ENCODE peak calls at places on chromosomes 3 and 15, in six cellular contexts. J is mucosa of descending colon; I is endodermal cell; S is stimulated activated CD4-positive, alpha-beta T cell treated with anti-CD3 and anti-CD28 coated beads, Interleukin-4, amount 100 ng/mL, for 48 hours; B is Caki2; Y is effector CD4-positive, alpha-beta T cell. H is an unnamed sample.

GRCh38 chr3:16060358-16060852 is 114.1 kb upstream of the GALNT15 start:
- DNase-seq in J (no peak), I (peak), S (no peak), B (peak), Y (no peak), H (no peak)

GRCh38 chr3:106006001-106006400 is 137.2 kb upstream of the CBLB start:
- DNase-seq in J (no peak), I (no peak), S (no peak), B (no peak), Y (no peak), H (no peak)

GRCh38 chr3:132317229-132317948 is at the start of gene ACP3:
- DNase-seq in J (peak), I (peak), S (no peak), B (no peak), Y (no peak), H (no peak)

GRCh38 chr3:18586076-18586475 is 160.9 kb upstream of the SATB1 start:
- DNase-seq in J (no peak), I (no peak), S (no peak), B (no peak), Y (no peak), H (no peak)

GRCh38 chr3:10292505-10293419 is at the start of gene GHRL:
- DNase-seq in J (no peak), I (no peak), S (no peak), B (no peak), Y (no peak), H (no peak)

GRCh38 chr3:186742618-186743335 is 25.6 kb downstream of the KNG1 start:
- DNase-seq in J (no peak), I (no peak), S (no peak), B (no peak), Y (no peak), H (no peak)

GRCh38 chr3:71753716-71754609 is at the start of gene GPR27:
- DNase-seq in J (peak), I (peak), S (peak), B (peak), Y (no peak), H (no peak)

GRCh38 chr3:14118400-14119165 is 6.1 kb downstream of the CHCHD4 start:
- DNase-seq in J (no peak), I (no peak), S (no peak), B (no peak), Y (no peak), H (no peak)

GRCh38 chr15:82972990-82973389 is 13.0 kb upstream of the RAMAC start:
- DNase-seq in J (no peak), I (no peak), S (no peak), B (no peak), Y (no peak), H (no peak)

H was measured in T-helper 22 cell.